ENCODE peak calls at places on chromosome 16, in five cellular contexts. S is IMR-90, B is heart left ventricle, N is Peyer's patch, M is sigmoid colon. J is an unnamed sample.

GRCh38 chr16:81940781-81941560 is 70.3 kb downstream of the SDR42E1 start:
- DNase-seq in S (peak), B (no peak), N (no peak), M (no peak), J (no peak)

GRCh38 chr16:1961651-1962067 is 2.3 kb downstream of the NDUFB10 start:
- DNase-seq in S (no peak), B (no peak), N (no peak), M (no peak), J (no peak)

GRCh38 chr16:58196898-58197313 is 1.0 kb downstream of the CSNK2A2 start:
- DNase-seq in S (peak), B (peak), N (no peak), M (no peak), J (no peak)

GRCh38 chr16:23423496-23424049 is 29.4 kb downstream of the COG7 start:
- DNase-seq in S (peak), B (peak), N (peak), M (peak), J (peak)

GRCh38 chr16:81693467-81694303 is 85.4 kb upstream of the PLCG2 start:
- DNase-seq in S (peak), B (no peak), N (peak), M (peak), J (no peak)

GRCh38 chr16:50756466-50756865 is 14.6 kb downstream of the CYLD start:
- DNase-seq in S (no peak), B (no peak), N (no peak), M (no peak), J (no peak)

GRCh38 chr16:81448154-81449131 is 3.8 kb downstream of the CMIP start:
- DNase-seq in S (no peak), B (no peak), N (peak), M (no peak), J (no peak)

GRCh38 chr16:31186176-31186575 is 6.2 kb downstream of the FUS start:
- DNase-seq in S (no peak), B (no peak), N (no peak), M (no peak), J (no peak)

GRCh38 chr16:54152362-54153239 is 134.0 kb downstream of the IRX3 start:
- DNase-seq in S (no peak), B (no peak), N (no peak), M (no peak), J (no peak)

GRCh38 chr16:87569601-87570559 is 32.4 kb upstream of the JPH3 start:
- DNase-seq in S (no peak), B (no peak), N (no peak), M (no peak), J (no peak)

GRCh38 chr16:22109258-22109898 is 17.0 kb downstream of the VWA3A start:
- DNase-seq in S (no peak), B (no peak), N (no peak), M (no peak), J (no peak)

GRCh38 chr16:89841275-89841674 is 13.0 kb downstream of the SPIRE2 start:
- DNase-seq in S (no peak), B (no peak), N (no peak), M (no peak), J (no peak)

GRCh38 chr16:84180519-84181140 is 6.2 kb downstream of the TAF1C start:
- DNase-seq in S (no peak), B (no peak), N (no peak), M (no peak), J (no peak)

GRCh38 chr16:19783363-19783762 is 65.3 kb downstream of the IQCK start:
- DNase-seq in S (no peak), B (no peak), N (no peak), M (no peak), J (no peak)

GRCh38 chr16:81634380-81635121 is 144.5 kb upstream of the PLCG2 start:
- DNase-seq in S (peak), B (no peak), N (no peak), M (no peak), J (no peak)

GRCh38 chr16:842061-842476 is 41.5 kb upstream of the GNG13 start:
- DNase-seq in S (peak), B (no peak), N (no peak), M (no peak), J (no peak)

GRCh38 chr16:14244344-14245010 is 173.4 kb downstream of the MRTFB start:
- DNase-seq in S (peak), B (no peak), N (no peak), M (no peak), J (no peak)

GRCh38 chr16:67259705-67260104 is 10.9 kb downstream of the SLC9A5 start:
- DNase-seq in S (no peak), B (no peak), N (peak), M (peak), J (no peak)

GRCh38 chr16:81497690-81498089 is 53.1 kb downstream of the CMIP start:
- DNase-seq in S (no peak), B (no peak), N (no peak), M (no peak), J (no peak)

GRCh38 chr16:51845586-51845985 is 694.5 kb upstream of the SALL1 start:
- DNase-seq in S (no peak), B (no peak), N (no peak), M (no peak), J (no peak)

GRCh38 chr16:695355-696089 is 5.3 kb upstream of the WDR24 start:
- DNase-seq in S (no peak), B (no peak), N (peak), M (no peak), J (no peak)

GRCh38 chr16:59601452-59601851 is 867.3 kb upstream of the GOT2 start:
- DNase-seq in S (no peak), B (no peak), N (no peak), M (no peak), J (no peak)

GRCh38 chr16:56916571-56917403 is 15.2 kb upstream of the HERPUD1 start:
- DNase-seq in S (no peak), B (no peak), N (no peak), M (peak), J (no peak)

GRCh38 chr16:86298166-86299131 is 211.9 kb upstream of the FOXF1 start:
- DNase-seq in S (peak), B (no peak), N (peak), M (peak), J (no peak)
- H3K4me3 ChIP-seq in S (no peak), B (no peak), N (no peak), M (no peak), J (no peak)

GRCh38 chr16:11310634-11310977 is 29.5 kb upstream of the PRM1 start:
- DNase-seq in S (no peak), B (no peak), N (no peak), M (no peak), J (no peak)
- H3K27ac ChIP-seq in S (no peak), B (no peak), N (peak), M (no peak), J (no peak)

GRCh38 chr16:4184038-4184702 is 57.7 kb downstream of the SRL start:
- DNase-seq in S (no peak), B (no peak), N (no peak), M (no peak), J (no peak)

GRCh38 chr16:4180511-4180910 is 61.4 kb downstream of the SRL start:
- DNase-seq in S (no peak), B (no peak), N (no peak), M (no peak), J (no peak)

GRCh38 chr16:4182581-4183257 is 59.2 kb downstream of the SRL start:
- DNase-seq in S (no peak), B (no peak), N (no peak), M (no peak), J (no peak)

GRCh38 chr16:4179763-4180260 is 62.1 kb downstream of the SRL start:
- DNase-seq in S (no peak), B (no peak), N (no peak), M (no peak), J (no peak)

DNA sequence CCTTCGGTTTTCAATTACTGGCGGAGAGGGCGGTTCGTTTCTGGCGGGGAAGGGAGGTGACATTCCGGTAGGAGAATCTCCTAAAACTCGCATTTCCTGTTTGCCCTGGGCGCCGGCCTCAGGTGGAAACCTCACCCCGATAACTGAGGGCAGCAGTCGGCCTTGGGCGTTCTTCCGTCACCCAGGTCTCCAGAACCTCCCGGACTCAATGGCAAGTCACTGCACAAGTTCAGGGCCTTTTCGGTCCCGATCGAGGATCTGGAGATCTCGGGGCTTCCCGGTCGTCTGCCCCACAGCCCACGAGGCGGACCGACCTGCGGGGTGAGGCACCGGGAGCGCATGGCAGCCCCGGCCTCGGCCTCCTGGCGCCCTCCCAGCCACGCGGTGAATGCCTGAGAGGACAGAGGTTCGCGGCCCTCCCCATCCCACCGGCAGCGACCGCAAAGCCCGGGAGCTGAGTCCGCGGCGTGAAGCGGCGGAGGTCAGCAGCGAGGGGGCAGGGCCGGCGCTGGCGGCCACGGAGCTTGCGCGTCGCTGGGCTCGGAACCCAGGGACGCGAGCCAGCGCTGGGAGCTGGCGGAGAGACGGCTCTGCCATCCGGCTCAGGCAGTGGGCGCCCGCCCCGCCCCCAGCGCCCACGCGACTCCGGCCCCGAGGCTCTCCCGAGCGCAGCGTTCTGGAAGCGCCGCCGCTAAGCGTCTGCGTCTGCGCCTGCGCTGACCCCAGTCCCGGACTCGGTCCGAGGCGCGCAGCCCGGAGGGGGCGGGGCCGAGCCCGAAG is 58.4 kb downstream of the SRL start:
- DNase-seq in S (peak), B (peak), N (peak), M (peak), J (peak)
- TF ChIP-seq POLR2A in S (peak), B (no peak), N (peak), M (no peak), J (no peak)

GRCh38 chr16:73064227-73064995 is 16.5 kb upstream of the ZFHX3 start:
- DNase-seq in S (peak), B (no peak), N (no peak), M (peak), J (no peak)
- H3K4me3 ChIP-seq in S (peak), B (peak), N (no peak), M (no peak), J (peak)

J was measured in gastrocnemius medialis.